ENCODE peak calls at places on chromosomes 6 and 20, in ten cellular contexts. One of them, this sample, is unnamed.

GRCh38 chr6:70099732-70100131 is 203.2 kb downstream of the COL9A1 start:
- DNase-seq in right lobe of liver: no peak
- DNase-seq in erythroblast: no peak
- DNase-seq in stomach: no peak
- DNase-seq in A549: no peak
- DNase-seq in body of pancreas: no peak
- DNase-seq in breast epithelium: no peak
- DNase-seq in heart left ventricle: no peak
- DNase-seq in IMR-90: no peak
- DNase-seq in tibial nerve: no peak
- DNase-seq in this sample: no peak

GRCh38 chr20:36252511-36252910 is 16.2 kb downstream of the AAR2 start:
- DNase-seq in right lobe of liver: no peak
- DNase-seq in erythroblast: no peak
- DNase-seq in stomach: no peak
- DNase-seq in A549: no peak
- DNase-seq in body of pancreas: no peak
- DNase-seq in breast epithelium: no peak
- DNase-seq in heart left ventricle: no peak
- DNase-seq in IMR-90: no peak
- DNase-seq in tibial nerve: no peak
- DNase-seq in this sample: no peak

GRCh38 chr20:59331721-59332329 is 31.4 kb downstream of the EDN3 start:
- DNase-seq in right lobe of liver: no peak
- DNase-seq in erythroblast: no peak
- DNase-seq in stomach: no peak
- DNase-seq in A549: no peak
- DNase-seq in body of pancreas: no peak
- DNase-seq in breast epithelium: no peak
- DNase-seq in heart left ventricle: no peak
- DNase-seq in IMR-90: no peak
- DNase-seq in tibial nerve: no peak
- DNase-seq in this sample: no peak

GRCh38 chr20:51492167-51493092 is 50.1 kb downstream of the NFATC2 start:
- DNase-seq in right lobe of liver: no peak
- DNase-seq in erythroblast: peak; percentile 90
- DNase-seq in stomach: peak; percentile 85
- DNase-seq in A549: no peak
- DNase-seq in body of pancreas: peak; percentile 63
- DNase-seq in breast epithelium: no peak
- DNase-seq in heart left ventricle: peak; percentile 84
- DNase-seq in IMR-90: no peak
- DNase-seq in tibial nerve: peak; percentile 25
- DNase-seq in this sample: peak; percentile 46

GRCh38 chr20:62998449-62998848 is 8.3 kb downstream of the BHLHE23 start:
- DNase-seq in right lobe of liver: no peak
- DNase-seq in erythroblast: no peak
- DNase-seq in stomach: no peak
- DNase-seq in A549: no peak
- DNase-seq in body of pancreas: no peak
- DNase-seq in breast epithelium: no peak
- DNase-seq in heart left ventricle: no peak
- DNase-seq in IMR-90: no peak
- DNase-seq in tibial nerve: no peak
- DNase-seq in this sample: no peak

GRCh38 chr20:43458422-43458924 is 777 bp downstream of the SRSF6 start:
- DNase-seq in right lobe of liver: no peak
- DNase-seq in erythroblast: peak; percentile 75
- DNase-seq in stomach: no peak
- DNase-seq in A549: no peak
- DNase-seq in body of pancreas: no peak
- DNase-seq in breast epithelium: no peak
- DNase-seq in heart left ventricle: no peak
- DNase-seq in IMR-90: peak; percentile 21
- DNase-seq in tibial nerve: no peak
- DNase-seq in this sample: no peak

GRCh38 chr6:73691512-73691911 is 4.5 kb upstream of the CD109 start:
- DNase-seq in right lobe of liver: no peak
- DNase-seq in erythroblast: no peak
- DNase-seq in stomach: no peak
- DNase-seq in A549: no peak
- DNase-seq in body of pancreas: no peak
- DNase-seq in breast epithelium: no peak
- DNase-seq in heart left ventricle: no peak
- DNase-seq in IMR-90: peak; percentile 55
- DNase-seq in tibial nerve: no peak
- DNase-seq in this sample: no peak

GRCh38 chr6:93266418-93266817 is 152.9 kb downstream of the EPHA7 start:
- DNase-seq in right lobe of liver: no peak
- DNase-seq in erythroblast: no peak
- DNase-seq in stomach: no peak
- DNase-seq in A549: no peak
- DNase-seq in body of pancreas: no peak
- DNase-seq in breast epithelium: no peak
- DNase-seq in heart left ventricle: no peak
- DNase-seq in IMR-90: no peak
- DNase-seq in tibial nerve: no peak
- DNase-seq in this sample: no peak

GRCh38 chr20:10137533-10137932 is 81.1 kb upstream of the SNAP25 start:
- DNase-seq in right lobe of liver: no peak
- DNase-seq in erythroblast: no peak
- DNase-seq in stomach: no peak
- DNase-seq in A549: no peak
- DNase-seq in body of pancreas: no peak
- DNase-seq in breast epithelium: no peak
- DNase-seq in heart left ventricle: peak; percentile 23
- DNase-seq in IMR-90: no peak
- DNase-seq in tibial nerve: no peak
- DNase-seq in this sample: no peak

GRCh38 chr20:47392721-47393073 is 36.2 kb upstream of the ZMYND8 start:
- DNase-seq in right lobe of liver: no peak
- DNase-seq in erythroblast: no peak
- DNase-seq in stomach: no peak
- DNase-seq in A549: peak; percentile 84
- DNase-seq in body of pancreas: no peak
- DNase-seq in breast epithelium: no peak
- DNase-seq in heart left ventricle: no peak
- DNase-seq in IMR-90: peak; percentile 47
- DNase-seq in tibial nerve: no peak
- DNase-seq in this sample: no peak

GRCh38 chr20:9705722-9706476 is 133.0 kb downstream of the PAK5 start:
- DNase-seq in right lobe of liver: no peak
- DNase-seq in erythroblast: no peak
- DNase-seq in stomach: no peak
- DNase-seq in A549: no peak
- DNase-seq in body of pancreas: no peak
- DNase-seq in breast epithelium: no peak
- DNase-seq in heart left ventricle: no peak
- DNase-seq in IMR-90: no peak
- DNase-seq in tibial nerve: no peak
- DNase-seq in this sample: no peak

GRCh38 chr6:71190809-71191208 is 97.8 kb upstream of the OGFRL1 start:
- DNase-seq in right lobe of liver: no peak
- DNase-seq in erythroblast: no peak
- DNase-seq in stomach: no peak
- DNase-seq in A549: peak; percentile 19
- DNase-seq in body of pancreas: no peak
- DNase-seq in breast epithelium: no peak
- DNase-seq in heart left ventricle: no peak
- DNase-seq in IMR-90: peak; percentile 52
- DNase-seq in tibial nerve: no peak
- DNase-seq in this sample: no peak

GRCh38 chr6:27867051-27867940 is 44.9 kb downstream of the OR2B2 start:
- DNase-seq in right lobe of liver: peak; percentile 85
- DNase-seq in erythroblast: peak; percentile 94
- DNase-seq in stomach: peak; percentile 82
- DNase-seq in A549: peak; percentile 61
- DNase-seq in body of pancreas: peak; percentile 27
- DNase-seq in breast epithelium: peak; percentile 78
- DNase-seq in heart left ventricle: peak; percentile 70
- DNase-seq in IMR-90: peak; percentile 78
- DNase-seq in tibial nerve: peak; percentile 36
- DNase-seq in this sample: peak; percentile 91

GRCh38 chr6:170160031-170160627 is 130.7 kb downstream of the DLL1 start:
- DNase-seq in right lobe of liver: no peak
- DNase-seq in erythroblast: no peak
- DNase-seq in stomach: no peak
- DNase-seq in A549: no peak
- DNase-seq in body of pancreas: peak; percentile 6
- DNase-seq in breast epithelium: peak; percentile 43
- DNase-seq in heart left ventricle: no peak
- DNase-seq in IMR-90: no peak
- DNase-seq in tibial nerve: no peak
- DNase-seq in this sample: peak; percentile 77

GRCh38 chr6:129440691-129441090 is 269.3 kb downstream of the ARHGAP18 start:
- DNase-seq in right lobe of liver: no peak
- DNase-seq in erythroblast: peak; percentile 25
- DNase-seq in stomach: no peak
- DNase-seq in A549: peak; percentile 5
- DNase-seq in body of pancreas: no peak
- DNase-seq in breast epithelium: no peak
- DNase-seq in heart left ventricle: peak; percentile 30
- DNase-seq in IMR-90: peak; percentile 20
- DNase-seq in tibial nerve: no peak
- DNase-seq in this sample: no peak

GRCh38 chr6:139515511-139515910 is 141.1 kb upstream of the CITED2 start:
- DNase-seq in right lobe of liver: no peak
- DNase-seq in erythroblast: no peak
- DNase-seq in stomach: no peak
- DNase-seq in A549: no peak
- DNase-seq in body of pancreas: no peak
- DNase-seq in breast epithelium: no peak
- DNase-seq in heart left ventricle: no peak
- DNase-seq in IMR-90: peak; percentile 51
- DNase-seq in tibial nerve: no peak
- DNase-seq in this sample: no peak

GRCh38 chr6:84645000-84645399 is 119.4 kb downstream of the TBX18 start:
- DNase-seq in right lobe of liver: no peak
- DNase-seq in erythroblast: no peak
- DNase-seq in stomach: no peak
- DNase-seq in A549: peak; percentile 19
- DNase-seq in body of pancreas: no peak
- DNase-seq in breast epithelium: no peak
- DNase-seq in heart left ventricle: no peak
- DNase-seq in IMR-90: peak; percentile 59
- DNase-seq in tibial nerve: no peak
- DNase-seq in this sample: no peak

GRCh38 chr6:44078795-44079671 is 48.2 kb downstream of the MRPL14 start:
- DNase-seq in right lobe of liver: no peak
- DNase-seq in erythroblast: no peak
- DNase-seq in stomach: peak; percentile 82
- DNase-seq in A549: peak; percentile 73
- DNase-seq in body of pancreas: peak; percentile 79
- DNase-seq in breast epithelium: peak; percentile 80
- DNase-seq in heart left ventricle: peak; percentile 61
- DNase-seq in IMR-90: peak; percentile 67
- DNase-seq in tibial nerve: peak; percentile 88
- DNase-seq in this sample: no peak

GRCh38 chr6:134676307-134677281 is 273.3 kb downstream of the ALDH8A1 start:
- DNase-seq in right lobe of liver: no peak
- DNase-seq in erythroblast: no peak
- DNase-seq in stomach: peak; percentile 49
- DNase-seq in A549: no peak
- DNase-seq in body of pancreas: no peak
- DNase-seq in breast epithelium: no peak
- DNase-seq in heart left ventricle: no peak
- DNase-seq in IMR-90: peak; percentile 11
- DNase-seq in tibial nerve: no peak
- DNase-seq in this sample: no peak
- TF ChIP-seq POLR2A in right lobe of liver: no peak
- TF ChIP-seq POLR2A in erythroblast: no peak
- TF ChIP-seq POLR2A in stomach: no peak
- TF ChIP-seq POLR2A in A549: no peak
- TF ChIP-seq POLR2A in body of pancreas: no peak
- TF ChIP-seq POLR2A in breast epithelium: no peak
- TF ChIP-seq POLR2A in heart left ventricle: no peak
- TF ChIP-seq POLR2A in IMR-90: no peak
- TF ChIP-seq POLR2A in tibial nerve: no peak
- TF ChIP-seq POLR2A in this sample: no peak

GRCh38 chr20:45833883-45834796 is 541 bp downstream of the SNX21 start:
- DNase-seq in right lobe of liver: peak; percentile 75
- DNase-seq in erythroblast: peak; percentile 13
- DNase-seq in stomach: peak; percentile 69
- DNase-seq in A549: peak; percentile 66
- DNase-seq in body of pancreas: peak; percentile 64
- DNase-seq in breast epithelium: peak; percentile 67
- DNase-seq in heart left ventricle: peak; percentile 84
- DNase-seq in IMR-90: peak; percentile 49
- DNase-seq in tibial nerve: peak; percentile 61
- DNase-seq in this sample: peak; percentile 83
- TF ChIP-seq POLR2A in right lobe of liver: peak; percentile 27
- TF ChIP-seq POLR2A in erythroblast: no peak
- TF ChIP-seq POLR2A in stomach: no peak
- TF ChIP-seq POLR2A in A549: peak; percentile 68
- TF ChIP-seq POLR2A in body of pancreas: peak; percentile 27
- TF ChIP-seq POLR2A in breast epithelium: peak; percentile 26
- TF ChIP-seq POLR2A in heart left ventricle: no peak
- TF ChIP-seq POLR2A in IMR-90: no peak
- TF ChIP-seq POLR2A in tibial nerve: peak; percentile 70
- TF ChIP-seq POLR2A in this sample: no peak

DNA sequence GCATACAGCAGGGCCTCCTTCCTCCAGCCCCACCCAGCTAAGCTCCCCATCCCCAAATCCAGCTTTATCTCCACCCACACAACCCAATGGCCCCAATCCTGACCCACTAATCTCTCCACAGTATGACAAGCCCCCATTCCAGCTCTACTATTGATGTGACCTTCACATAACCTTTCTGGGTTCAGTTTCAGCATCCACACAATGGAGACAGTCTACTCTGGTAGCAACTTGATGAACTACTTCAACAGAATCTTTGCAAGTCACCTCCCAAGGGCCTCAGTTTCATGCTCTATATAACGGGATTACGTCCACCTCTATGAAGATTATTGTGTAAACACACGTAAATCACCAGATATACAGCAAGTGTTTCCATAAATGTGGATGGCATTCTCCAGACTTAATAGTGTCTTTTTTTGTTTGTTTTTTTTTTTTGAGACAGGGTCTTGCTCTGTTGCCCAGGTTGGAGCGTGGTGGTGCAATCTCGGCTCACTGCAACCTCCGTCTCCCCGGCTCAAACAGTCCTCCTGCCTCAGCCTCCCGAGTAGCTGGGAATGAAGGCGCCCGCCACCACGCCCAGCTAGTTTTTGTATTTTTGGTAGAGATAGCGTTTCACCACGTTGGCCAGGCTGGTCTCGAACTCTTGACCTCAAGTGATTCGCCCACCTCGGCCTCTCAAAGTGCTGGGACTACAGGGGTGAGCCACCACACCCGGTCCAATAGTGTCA is 1.4 kb downstream of the AHCY start:
- DNase-seq in right lobe of liver: no peak
- DNase-seq in erythroblast: peak; percentile 71
- DNase-seq in stomach: no peak
- DNase-seq in A549: no peak
- DNase-seq in body of pancreas: no peak
- DNase-seq in breast epithelium: no peak
- DNase-seq in heart left ventricle: no peak
- DNase-seq in IMR-90: no peak
- DNase-seq in tibial nerve: no peak
- DNase-seq in this sample: no peak
- TF ChIP-seq POLR2A in right lobe of liver: no peak
- TF ChIP-seq POLR2A in erythroblast: no peak
- TF ChIP-seq POLR2A in stomach: no peak
- TF ChIP-seq POLR2A in A549: no peak
- TF ChIP-seq POLR2A in body of pancreas: no peak
- TF ChIP-seq POLR2A in breast epithelium: no peak
- TF ChIP-seq POLR2A in heart left ventricle: no peak
- TF ChIP-seq POLR2A in IMR-90: no peak
- TF ChIP-seq POLR2A in tibial nerve: no peak
- TF ChIP-seq POLR2A in this sample: no peak

GRCh38 chr6:143450453-143451362 is at the start of the genes ADAT2 and PEX3:
- DNase-seq in right lobe of liver: peak; percentile 95
- DNase-seq in erythroblast: peak; percentile 96
- DNase-seq in stomach: peak; percentile 94
- DNase-seq in A549: peak; percentile 92
- DNase-seq in body of pancreas: peak; percentile 93
- DNase-seq in breast epithelium: peak; percentile 88
- DNase-seq in heart left ventricle: peak; percentile 94
- DNase-seq in IMR-90: peak; percentile 92
- DNase-seq in tibial nerve: peak; percentile 76
- DNase-seq in this sample: peak; percentile 98
- TF ChIP-seq POLR2A in right lobe of liver: peak; percentile 72
- TF ChIP-seq POLR2A in erythroblast: peak; percentile 93
- TF ChIP-seq POLR2A in stomach: peak; percentile 45
- TF ChIP-seq POLR2A in A549: peak; percentile 48
- TF ChIP-seq POLR2A in body of pancreas: peak; percentile 83
- TF ChIP-seq POLR2A in breast epithelium: peak; percentile 12
- TF ChIP-seq POLR2A in heart left ventricle: no peak
- TF ChIP-seq POLR2A in IMR-90: peak; percentile 65
- TF ChIP-seq POLR2A in tibial nerve: peak; percentile 60
- TF ChIP-seq POLR2A in this sample: peak; percentile 74

This sample was measured in upper lobe of left lung.